ENCODE peak calls at places on chromosome 15, in six cellular contexts. I, Z, P, G, W and F are unnamed samples.

GRCh38 chr15:67700023-67700422 is 125.3 kb upstream of the SKOR1 start:
- DNase-seq in W (no peak), I (no peak), P (no peak), G (no peak), Z (no peak), F (no peak)

GRCh38 chr15:40949756-40950207 is 3.5 kb upstream of the CHAC1 start:
- DNase-seq in W (no peak), I (no peak), P (no peak), G (no peak), Z (no peak), F (no peak)

GRCh38 chr15:69824877-69825406 is 272.8 kb downstream of the TLE3 start:
- DNase-seq in Z (no peak), I (no peak), W (no peak), G (no peak), P (no peak), F (no peak)

GRCh38 chr15:84840741-84841429 is 23.7 kb downstream of the ALPK3 start:
- DNase-seq in W (no peak), P (peak; percentile 86), I (peak; percentile 32), G (no peak), Z (peak; percentile 22), F (no peak)

GRCh38 chr15:63434567-63435219 is 53.0 kb upstream of the CA12 start:
- DNase-seq in G (no peak), Z (no peak), P (no peak), I (no peak), W (no peak), F (no peak)

GRCh38 chr15:46213551-46213950 is 578.7 kb downstream of the SQOR start:
- DNase-seq in Z (no peak), P (no peak), I (no peak), G (no peak), W (no peak), F (no peak)

GRCh38 chr15:94670436-94671034 is 439.2 kb downstream of the MCTP2 start:
- DNase-seq in G (no peak), W (no peak), Z (no peak), P (peak; percentile 63), I (peak; percentile 35), F (peak; percentile 60)

GRCh38 chr15:100247228-100248225 is 94.2 kb downstream of the ADAMTS17 start:
- DNase-seq in I (no peak), G (no peak), Z (no peak), W (no peak), P (no peak), F (no peak)

GRCh38 chr15:89566141-89566540 is 9.1 kb upstream of the TICRR start:
- DNase-seq in P (no peak), G (no peak), Z (no peak), W (peak; percentile 46), I (no peak), F (no peak)

GRCh38 chr15:31488437-31489204 is 162.0 kb downstream of the KLF13 start:
- DNase-seq in W (peak; percentile 5), P (peak; percentile 91), Z (peak; percentile 82), I (peak; percentile 91), G (peak; percentile 58), F (peak; percentile 76)

GRCh38 chr15:83208357-83208661 is 686 bp upstream of the HDGFL3 start:
- DNase-seq in I (no peak), G (no peak), P (no peak), Z (no peak), W (no peak), F (no peak)
- H3K27ac ChIP-seq in I (peak overlapping the region; percentile 59), G (peak overlapping the region; percentile 79), P (no peak overlapping the region), Z (no peak overlapping the region), W (peak overlapping the region; percentile 49), F (peak overlapping the region; percentile 81)

DNA sequence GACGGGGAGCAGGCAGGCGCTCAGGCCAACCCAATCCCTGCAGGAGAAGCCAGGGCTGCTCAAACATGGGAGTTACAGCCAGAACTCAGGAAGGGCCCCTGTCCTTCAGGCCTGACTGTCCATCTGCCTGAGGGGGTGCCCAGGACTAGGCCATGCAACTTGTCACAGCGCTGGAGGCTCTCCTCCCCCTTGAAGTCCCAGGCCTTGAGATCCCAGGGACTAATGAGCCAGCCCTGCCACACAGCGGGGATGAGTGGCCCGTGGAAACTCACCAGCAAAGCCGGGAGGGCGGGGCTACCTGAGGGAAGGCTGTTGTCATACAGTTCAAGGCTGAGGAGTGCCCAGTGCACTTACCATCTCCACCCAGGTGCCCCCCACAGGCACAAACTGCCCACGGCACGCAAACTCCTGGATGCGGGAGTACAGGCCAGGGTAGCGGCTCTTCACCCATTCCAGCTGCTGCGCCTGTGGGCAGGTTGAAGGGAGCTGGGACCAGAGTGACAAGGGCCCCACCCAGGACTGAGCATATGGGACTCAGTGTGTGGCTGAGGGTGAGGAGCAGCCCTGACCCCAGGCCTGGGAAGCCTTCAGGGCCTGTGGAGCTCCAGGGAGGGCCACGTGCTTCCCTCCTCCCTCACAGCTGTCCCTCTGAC is 6.3 kb downstream of the MAN2C1 start:
- DNase-seq in P (no peak), W (no peak), G (no peak), I (no peak), Z (no peak), F (no peak)
- H3K14ac ChIP-seq in P (no peak overlapping the region), W (no peak overlapping the region), G (no peak overlapping the region), I (no peak overlapping the region), Z (no peak overlapping the region), F (no peak overlapping the region)

DNA sequence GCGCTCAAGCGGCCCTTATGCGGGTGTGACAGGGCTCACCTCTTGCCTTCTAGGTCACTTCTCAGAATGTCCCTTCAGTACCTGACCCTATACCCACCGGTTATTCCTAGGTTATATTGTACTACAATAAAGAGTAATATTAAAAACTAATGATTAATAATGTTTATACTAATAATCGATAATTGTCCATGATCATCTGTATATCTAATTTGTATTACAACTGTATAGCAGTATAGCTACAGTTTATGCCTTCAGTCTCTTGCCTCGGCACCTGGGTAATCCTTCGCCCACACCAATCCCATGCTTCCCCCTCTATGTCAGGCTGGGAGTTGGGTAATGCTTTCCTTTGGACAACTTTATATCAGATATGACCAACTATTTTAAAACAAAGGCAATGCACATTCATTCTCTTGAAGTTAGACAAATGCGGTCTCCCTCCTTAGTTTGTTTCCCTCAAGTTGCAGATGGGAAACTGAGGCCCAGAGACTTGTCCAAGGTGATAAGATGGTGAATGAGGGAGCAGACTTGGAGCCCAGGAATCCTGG is 3.4 kb downstream of the FAH start:
- DNase-seq in P (no peak), I (no peak), W (no peak), Z (no peak), G (no peak), F (no peak)
- H4K91ac ChIP-seq in P (no peak overlapping the region), I (no peak overlapping the region), W (no peak overlapping the region), Z (no peak overlapping the region), G (no peak overlapping the region), F (no peak overlapping the region)

GRCh38 chr15:101406796-101407195 is 82.7 kb downstream of the PCSK6 start:
- DNase-seq in G (peak; percentile 39), Z (no peak), I (no peak), P (no peak), W (no peak), F (no peak)

GRCh38 chr15:101404245-101404644 is 85.3 kb downstream of the PCSK6 start:
- DNase-seq in I (no peak), G (no peak), P (no peak), Z (no peak), W (no peak), F (no peak)

GRCh38 chr15:101407439-101407838 is 82.1 kb downstream of the PCSK6 start:
- DNase-seq in G (peak; percentile 34), I (no peak), W (no peak), Z (no peak), P (no peak), F (no peak)

GRCh38 chr15:101407966-101408775 is 81.3 kb downstream of the PCSK6 start:
- DNase-seq in Z (no peak), G (peak; percentile 45), I (no peak), P (no peak), W (no peak), F (no peak)

DNA sequence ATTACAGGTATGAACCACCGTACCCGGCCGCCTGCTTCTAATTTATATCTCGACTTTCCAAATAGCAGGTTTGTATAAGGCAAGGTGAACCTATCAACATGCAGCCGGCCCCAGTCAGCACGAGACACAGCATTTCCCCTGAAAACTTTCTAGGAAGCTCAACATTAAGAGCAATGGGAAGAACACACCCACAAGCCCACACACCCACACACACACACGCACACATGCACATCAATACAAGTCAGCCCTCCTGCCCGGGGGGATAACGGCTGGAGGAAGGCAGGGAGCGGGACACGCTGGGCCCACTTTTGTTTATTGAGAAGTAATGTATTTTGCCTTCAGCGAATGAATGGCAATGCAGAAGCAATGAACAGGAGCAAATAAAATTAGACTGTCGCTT is 83.5 kb downstream of the PCSK6 start:
- DNase-seq in P (no peak), G (peak; percentile 33), W (no peak), I (no peak), Z (no peak), F (no peak)
- H3K27ac ChIP-seq in P (no peak overlapping the region), G (no peak overlapping the region), W (no peak overlapping the region), I (no peak overlapping the region), Z (no peak overlapping the region), F (no peak overlapping the region)

DNA sequence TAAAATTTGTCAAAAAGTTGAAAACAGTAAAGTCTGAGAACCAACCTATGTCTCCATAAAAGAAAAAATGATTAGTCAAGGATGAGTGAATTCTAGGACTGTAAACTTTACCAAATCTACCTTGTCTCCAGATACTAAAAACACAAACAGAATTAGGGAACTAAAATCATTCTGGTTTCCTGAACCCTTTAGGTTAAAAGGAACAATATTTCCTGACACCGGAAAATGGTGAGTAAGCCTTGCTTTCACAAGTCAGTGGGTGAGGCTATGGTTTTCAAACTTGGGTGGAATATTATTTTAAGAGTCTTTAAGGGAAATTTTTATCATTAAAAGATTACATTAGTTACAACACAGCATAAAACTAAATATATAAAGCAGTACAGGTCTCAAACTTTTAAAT is 2.4 kb downstream of the SLC12A6 start:
- DNase-seq in W (no peak), Z (no peak), G (no peak), I (no peak), P (no peak), F (no peak)
- H3K14ac ChIP-seq in W (no peak overlapping the region), Z (no peak overlapping the region), G (no peak overlapping the region), I (no peak overlapping the region), P (no peak overlapping the region), F (no peak overlapping the region)

DNA sequence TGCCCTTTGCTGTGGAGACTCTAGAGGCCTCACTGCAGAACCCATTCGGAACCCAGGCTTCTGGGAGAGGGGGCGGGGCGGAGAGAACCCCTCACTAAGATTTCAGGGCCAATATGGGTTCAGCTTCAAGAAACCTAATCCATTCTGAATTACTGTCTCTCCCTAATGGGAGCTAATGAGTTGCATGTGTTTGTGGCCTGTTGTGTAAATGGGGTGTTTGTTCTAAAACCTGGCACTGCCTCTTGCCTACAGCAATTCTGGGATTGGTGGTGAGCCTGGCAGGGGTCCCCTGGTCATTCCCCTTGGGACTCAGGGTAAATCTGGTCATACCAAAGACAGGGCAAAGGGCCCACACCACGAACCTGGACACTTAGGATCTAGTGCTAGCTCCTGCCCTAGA is 645 bp upstream of the RASL12 start:
- DNase-seq in P (no peak), W (no peak), I (no peak), Z (no peak), G (no peak), F (no peak)
- H4K91ac ChIP-seq in P (peak overlapping the region; percentile 87), W (peak overlapping the region; percentile 32), I (peak overlapping the region; percentile 68), Z (no peak overlapping the region), G (no peak overlapping the region), F (no peak overlapping the region)